ENCODE peak calls at places on chromosome 21, in eight cellular contexts. Y is OCI-M1, O is T-helper 1 cell, S is endothelial cell of umbilical vein, W is neural crest cell, V is HCT116, F is endothelial cell, U is GM23338. G is an unnamed sample.

GRCh38 chr21:29504751-29505321 is 206.1 kb downstream of the BACH1 start:
- DNase-seq in Y (no peak), O (no peak), S (no peak), W (no peak), V (no peak), F (no peak), U (no peak), G (no peak)

GRCh38 chr21:35427320-35428040 is 378.4 kb upstream of the RUNX1 start:
- DNase-seq in Y (no peak), O (no peak), S (no peak), W (no peak), V (no peak), F (no peak), U (no peak), G (no peak)

GRCh38 chr21:42609806-42610205 is 43.6 kb upstream of the PDE9A start:
- DNase-seq in Y (peak), O (no peak), S (no peak), W (no peak), V (no peak), F (no peak), U (no peak), G (no peak)

GRCh38 chr21:33732038-33732437 is 89.7 kb downstream of the ITSN1 start:
- DNase-seq in Y (peak), O (no peak), S (no peak), W (no peak), V (no peak), F (no peak), U (peak), G (no peak)

GRCh38 chr21:42375966-42376337 is 9.6 kb upstream of the TFF1 start:
- DNase-seq in Y (no peak), O (no peak), S (no peak), W (no peak), V (no peak), F (no peak), U (no peak), G (no peak)

GRCh38 chr21:42632336-42632751 is 21.1 kb upstream of the PDE9A start:
- DNase-seq in Y (no peak), O (no peak), S (no peak), W (no peak), V (no peak), F (no peak), U (peak), G (no peak)

GRCh38 chr21:25647632-25648031 is 8.6 kb downstream of the JAM2 start:
- DNase-seq in Y (no peak), O (no peak), S (no peak), W (no peak), V (no peak), F (no peak), U (no peak), G (no peak)

GRCh38 chr21:39885119-39885848 is 18.0 kb downstream of the PCP4 start:
- DNase-seq in Y (no peak), O (no peak), S (no peak), W (peak), V (no peak), F (no peak), U (no peak), G (peak)

GRCh38 chr21:42376338-42376982 is 10.1 kb upstream of the TFF1 start:
- DNase-seq in Y (peak), O (no peak), S (no peak), W (no peak), V (no peak), F (no peak), U (peak), G (no peak)

GRCh38 chr21:37263827-37264226 is 3.3 kb downstream of the VPS26C start:
- DNase-seq in Y (no peak), O (no peak), S (no peak), W (no peak), V (no peak), F (no peak), U (no peak), G (no peak)

GRCh38 chr21:37665230-37666024 is 250.8 kb downstream of the KCNJ6 start:
- DNase-seq in Y (no peak), O (no peak), S (peak), W (no peak), V (no peak), F (no peak), U (no peak), G (no peak)

GRCh38 chr21:45026833-45027232 is 47.5 kb upstream of the ADARB1 start:
- DNase-seq in Y (no peak), O (no peak), S (no peak), W (no peak), V (no peak), F (no peak), U (no peak), G (no peak)

GRCh38 chr21:34812510-34813265 is 143.9 kb downstream of the CLIC6 start:
- DNase-seq in Y (no peak), O (no peak), S (no peak), W (no peak), V (no peak), F (no peak), U (no peak), G (no peak)

GRCh38 chr21:38343691-38344090 is 86.9 kb downstream of the KCNJ15 start:
- DNase-seq in Y (no peak), O (no peak), S (peak), W (no peak), V (no peak), F (no peak), U (no peak), G (no peak)

G was measured in nephron progenitor cell.